ENCODE peak calls at places on chromosomes 7 and 10, in six cellular contexts. One of them, this sample, is unnamed.

GRCh38 chr10:19347592-19347991 is 299.0 kb downstream of the MALRD1 start:
- DNase-seq in GM12878: no peak
- DNase-seq in HepG2: peak; percentile 4
- DNase-seq in IMR-90: no peak
- DNase-seq in A549: no peak
- DNase-seq in K562: no peak
- DNase-seq in this sample: peak; percentile 10

GRCh38 chr10:50614444-50615137 is 9.2 kb downstream of the SGMS1 start:
- DNase-seq in K562: peak; percentile 69
- DNase-seq in A549: peak; percentile 46
- DNase-seq in HepG2: peak; percentile 53
- DNase-seq in GM12878: no peak
- DNase-seq in IMR-90: no peak
- DNase-seq in this sample: peak; percentile 51

GRCh38 chr7:76089865-76090495 is 42.1 kb downstream of the MDH2 start:
- DNase-seq in GM12878: peak; percentile 8
- DNase-seq in A549: no peak
- DNase-seq in IMR-90: no peak
- DNase-seq in HepG2: no peak
- DNase-seq in K562: no peak
- DNase-seq in this sample: no peak

GRCh38 chr7:68291710-68292109 is 1295.1 kb downstream of the TYW1 start:
- DNase-seq in GM12878: no peak
- DNase-seq in IMR-90: no peak
- DNase-seq in HepG2: no peak
- DNase-seq in A549: no peak
- DNase-seq in K562: no peak
- DNase-seq in this sample: no peak

GRCh38 chr10:113929522-113929921 is 75.1 kb downstream of the NHLRC2 start:
- DNase-seq in K562: no peak
- DNase-seq in IMR-90: no peak
- DNase-seq in GM12878: no peak
- DNase-seq in HepG2: no peak
- DNase-seq in A549: no peak
- DNase-seq in this sample: no peak

GRCh38 chr7:70030745-70031144 is 432.5 kb downstream of the AUTS2 start:
- DNase-seq in GM12878: no peak
- DNase-seq in K562: no peak
- DNase-seq in HepG2: no peak
- DNase-seq in A549: no peak
- DNase-seq in IMR-90: no peak
- DNase-seq in this sample: no peak

GRCh38 chr7:84790873-84791272 is 396.0 kb downstream of the SEMA3D start:
- DNase-seq in K562: no peak
- DNase-seq in HepG2: no peak
- DNase-seq in A549: no peak
- DNase-seq in IMR-90: peak; percentile 62
- DNase-seq in GM12878: no peak
- DNase-seq in this sample: no peak

GRCh38 chr10:93600446-93600860 is 582 bp downstream of the RBP4 start:
- DNase-seq in HepG2: no peak
- DNase-seq in K562: no peak
- DNase-seq in A549: no peak
- DNase-seq in GM12878: no peak
- DNase-seq in IMR-90: no peak
- DNase-seq in this sample: no peak

GRCh38 chr10:103915794-103916193 is 2.2 kb downstream of the STN1 start:
- DNase-seq in HepG2: no peak
- DNase-seq in GM12878: no peak
- DNase-seq in K562: no peak
- DNase-seq in A549: no peak
- DNase-seq in IMR-90: no peak
- DNase-seq in this sample: no peak

GRCh38 chr10:49281461-49281860 is 17.5 kb upstream of the C10orf71 start:
- DNase-seq in A549: no peak
- DNase-seq in K562: peak; percentile 65
- DNase-seq in IMR-90: no peak
- DNase-seq in GM12878: no peak
- DNase-seq in HepG2: no peak
- DNase-seq in this sample: peak; percentile 27

GRCh38 chr7:131583430-131583829 is 27.0 kb upstream of the PODXL start:
- DNase-seq in IMR-90: no peak
- DNase-seq in GM12878: no peak
- DNase-seq in K562: no peak
- DNase-seq in A549: no peak
- DNase-seq in HepG2: no peak
- DNase-seq in this sample: no peak

GRCh38 chr7:375491-375821 is 85.5 kb downstream of the FOXL3 start:
- DNase-seq in IMR-90: no peak
- DNase-seq in K562: no peak
- DNase-seq in GM12878: no peak
- DNase-seq in HepG2: no peak
- DNase-seq in A549: no peak
- DNase-seq in this sample: no peak

GRCh38 chr10:89471110-89471814 is 56.9 kb downstream of the IFIT5 start:
- DNase-seq in GM12878: no peak
- DNase-seq in HepG2: no peak
- DNase-seq in A549: no peak
- DNase-seq in K562: no peak
- DNase-seq in IMR-90: peak; percentile 54
- DNase-seq in this sample: no peak

GRCh38 chr7:3028071-3028766 is 15.4 kb downstream of the CARD11 start:
- DNase-seq in IMR-90: peak; percentile 46
- DNase-seq in A549: peak; percentile 64
- DNase-seq in GM12878: no peak
- DNase-seq in HepG2: no peak
- DNase-seq in K562: no peak
- DNase-seq in this sample: no peak

GRCh38 chr7:77416621-77417371 is 647 bp upstream of the GSAP start:
- DNase-seq in IMR-90: no peak
- DNase-seq in GM12878: no peak
- DNase-seq in HepG2: no peak
- DNase-seq in A549: peak; percentile 31
- DNase-seq in K562: no peak
- DNase-seq in this sample: no peak

GRCh38 chr7:110839866-110840265 is 251.1 kb upstream of the LRRN3 start:
- DNase-seq in IMR-90: peak; percentile 64
- DNase-seq in K562: peak; percentile 20
- DNase-seq in GM12878: no peak
- DNase-seq in HepG2: peak; percentile 33
- DNase-seq in A549: no peak
- DNase-seq in this sample: peak; percentile 11

GRCh38 chr7:93574646-93575554 is at the start of gene CALCR:
- DNase-seq in GM12878: no peak
- DNase-seq in HepG2: no peak
- DNase-seq in K562: no peak
- DNase-seq in IMR-90: no peak
- DNase-seq in A549: peak; percentile 11
- DNase-seq in this sample: peak; percentile 36

GRCh38 chr7:51226916-51227535 is 89.6 kb downstream of the COBL start:
- DNase-seq in K562: no peak
- DNase-seq in HepG2: no peak
- DNase-seq in GM12878: no peak
- DNase-seq in A549: no peak
- DNase-seq in IMR-90: no peak
- DNase-seq in this sample: no peak

GRCh38 chr7:143490719-143491306 is 13.1 kb downstream of the TAS2R41 start:
- DNase-seq in K562: peak; percentile 52
- DNase-seq in IMR-90: no peak
- DNase-seq in GM12878: no peak
- DNase-seq in HepG2: peak; percentile 30
- DNase-seq in A549: no peak
- DNase-seq in this sample: peak; percentile 52

GRCh38 chr10:78959217-78959616 is 109.5 kb upstream of the ZMIZ1 start:
- DNase-seq in A549: no peak
- DNase-seq in GM12878: no peak
- DNase-seq in IMR-90: no peak
- DNase-seq in HepG2: no peak
- DNase-seq in K562: peak; percentile 70
- DNase-seq in this sample: no peak

GRCh38 chr10:78961760-78962159 is 107.0 kb upstream of the ZMIZ1 start:
- DNase-seq in A549: no peak
- DNase-seq in IMR-90: no peak
- DNase-seq in GM12878: no peak
- DNase-seq in HepG2: no peak
- DNase-seq in K562: no peak
- DNase-seq in this sample: no peak

GRCh38 chr10:78959901-78960300 is 108.9 kb upstream of the ZMIZ1 start:
- DNase-seq in K562: no peak
- DNase-seq in A549: no peak
- DNase-seq in HepG2: no peak
- DNase-seq in GM12878: no peak
- DNase-seq in IMR-90: peak; percentile 36
- DNase-seq in this sample: no peak

GRCh38 chr10:78957471-78958039 is 111.2 kb upstream of the ZMIZ1 start:
- DNase-seq in IMR-90: peak; percentile 53
- DNase-seq in GM12878: no peak
- DNase-seq in K562: no peak
- DNase-seq in A549: no peak
- DNase-seq in HepG2: no peak
- DNase-seq in this sample: no peak

DNA sequence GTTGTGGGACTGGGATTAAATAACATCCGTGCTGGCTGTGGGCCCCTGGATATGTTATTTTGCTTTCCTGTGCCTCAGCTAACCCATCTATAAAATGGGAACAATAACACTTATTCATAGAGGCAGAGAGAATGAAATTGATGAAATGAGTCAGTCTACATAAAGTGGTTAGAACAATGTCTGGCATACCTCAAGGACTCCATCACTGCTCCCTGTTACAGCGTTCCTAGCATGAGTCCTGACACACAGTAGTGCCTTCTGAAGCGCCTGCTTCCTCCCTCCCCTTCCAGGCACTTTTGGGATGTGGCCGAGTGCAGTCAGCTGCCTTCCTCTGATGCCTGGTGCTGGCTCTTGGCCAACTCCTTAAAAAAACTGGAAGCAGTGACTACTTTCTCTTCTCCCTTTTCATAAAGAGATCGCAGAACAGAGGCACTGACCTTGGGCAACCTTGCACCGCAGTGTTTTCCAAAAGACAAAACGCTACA is 108.4 kb upstream of the ZMIZ1 start:
- DNase-seq in HepG2: no peak
- DNase-seq in GM12878: no peak
- DNase-seq in K562: no peak
- DNase-seq in IMR-90: peak; percentile 90
- DNase-seq in A549: no peak
- DNase-seq in this sample: no peak
- TF ChIP-seq BHLHE40 in HepG2: no peak
- TF ChIP-seq BHLHE40 in GM12878: no peak
- TF ChIP-seq BHLHE40 in K562: no peak
- TF ChIP-seq BHLHE40 in IMR-90: peak; percentile 35
- TF ChIP-seq BHLHE40 in A549: no peak
- TF ChIP-seq BHLHE40 in this sample: no peak

GRCh38 chr10:77553966-77554365 is 83.6 kb downstream of the KCNMA1 start:
- DNase-seq in K562: no peak
- DNase-seq in GM12878: no peak
- DNase-seq in IMR-90: no peak
- DNase-seq in A549: no peak
- DNase-seq in HepG2: no peak
- DNase-seq in this sample: no peak
- TF ChIP-seq BHLHE40 in K562: no peak
- TF ChIP-seq BHLHE40 in GM12878: no peak
- TF ChIP-seq BHLHE40 in IMR-90: no peak
- TF ChIP-seq BHLHE40 in A549: no peak
- TF ChIP-seq BHLHE40 in HepG2: no peak
- TF ChIP-seq BHLHE40 in this sample: no peak

DNA sequence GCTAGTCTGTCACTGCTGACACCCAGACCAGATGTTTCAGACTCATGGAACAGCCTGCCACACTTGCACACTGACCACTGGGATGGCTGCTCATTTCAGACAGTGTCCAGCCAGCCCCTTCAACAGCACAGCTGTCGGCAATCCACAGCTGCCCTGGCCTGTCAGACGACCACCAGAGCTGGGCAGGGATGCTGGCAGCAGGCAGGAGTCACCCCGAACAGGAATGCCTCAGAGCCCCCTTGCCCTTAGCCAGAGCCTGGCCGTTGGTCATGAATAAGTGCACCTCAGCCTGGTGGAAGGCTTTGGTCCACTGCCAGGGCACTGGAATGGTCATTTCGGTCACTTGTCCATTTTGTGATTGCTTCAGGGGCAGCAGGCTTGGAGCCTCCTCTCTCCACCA is 149.6 kb upstream of the TCERG1L start:
- DNase-seq in K562: no peak
- DNase-seq in IMR-90: no peak
- DNase-seq in GM12878: no peak
- DNase-seq in HepG2: no peak
- DNase-seq in A549: no peak
- DNase-seq in this sample: no peak
- TF ChIP-seq BHLHE40 in K562: no peak
- TF ChIP-seq BHLHE40 in IMR-90: no peak
- TF ChIP-seq BHLHE40 in GM12878: no peak
- TF ChIP-seq BHLHE40 in HepG2: no peak
- TF ChIP-seq BHLHE40 in A549: no peak
- TF ChIP-seq BHLHE40 in this sample: no peak

GRCh38 chr10:128373071-128373749 is 247.0 kb upstream of the MKI67 start:
- DNase-seq in GM12878: peak; percentile 34
- DNase-seq in HepG2: no peak
- DNase-seq in IMR-90: no peak
- DNase-seq in A549: no peak
- DNase-seq in K562: no peak
- DNase-seq in this sample: no peak
- TF ChIP-seq BHLHE40 in GM12878: no peak
- TF ChIP-seq BHLHE40 in HepG2: no peak
- TF ChIP-seq BHLHE40 in IMR-90: no peak
- TF ChIP-seq BHLHE40 in A549: no peak
- TF ChIP-seq BHLHE40 in K562: no peak
- TF ChIP-seq BHLHE40 in this sample: no peak